ENCODE peak calls at places on chromosomes 7 and 10, in seven cellular contexts. Z, Q, N, B, F, T and V are unnamed samples.
A peak's percentile ranks its signal among the peaks of the same experiment; 100 is the strongest.

GRCh38 chr10:49601857-49602256 is 8.3 kb upstream of the SLC18A3 start:
- DNase-seq in Q (peak; percentile 9), T (no peak), F (no peak), N (no peak), B (no peak), Z (no peak), V (no peak)

GRCh38 chr10:75978213-75978612 is 546.8 kb downstream of the LRMDA start:
- DNase-seq in N (no peak), T (no peak), F (no peak), B (no peak), Z (no peak), Q (no peak), V (no peak)

GRCh38 chr10:122494173-122494820 is 32.9 kb downstream of the HTRA1 start:
- DNase-seq in T (no peak), Z (no peak), B (no peak), Q (no peak), F (no peak), N (no peak), V (no peak)

GRCh38 chr10:116723428-116724281 is 18.7 kb downstream of the HSPA12A start:
- DNase-seq in F (no peak), Z (no peak), N (peak; percentile 83), T (no peak), B (no peak), Q (no peak), V (peak; percentile 14)

GRCh38 chr7:79282051-79282694 is 171.3 kb downstream of the MAGI2 start:
- DNase-seq in B (no peak), N (no peak), Q (peak; percentile 86), Z (peak; percentile 16), T (peak; percentile 33), F (no peak), V (no peak)

GRCh38 chr10:122044045-122044661 is 55.2 kb downstream of the TACC2 start:
- DNase-seq in T (no peak), Q (peak; percentile 49), B (no peak), N (no peak), Z (peak; percentile 72), F (peak; percentile 43), V (no peak)

GRCh38 chr10:119090026-119090808 is 9.6 kb upstream of the EIF3A start:
- DNase-seq in F (no peak), Q (no peak), T (no peak), Z (no peak), B (no peak), N (peak; percentile 26), V (peak; percentile 89)

GRCh38 chr7:78695826-78696225 is 757.6 kb downstream of the MAGI2 start:
- DNase-seq in T (no peak), Q (no peak), B (no peak), Z (no peak), N (no peak), F (no peak), V (no peak)

GRCh38 chr10:63929826-63930467 is 408.7 kb downstream of the REEP3 start:
- DNase-seq in Z (no peak), Q (no peak), N (no peak), T (no peak), F (no peak), B (no peak), V (no peak)

GRCh38 chr10:86711957-86712708 is 43.8 kb downstream of the LDB3 start:
- DNase-seq in F (peak; percentile 52), Q (peak; percentile 25), N (peak; percentile 14), Z (peak; percentile 77), T (peak; percentile 92), B (peak; percentile 37), V (no peak)

GRCh38 chr10:103917326-103918052 is 495 bp downstream of the STN1 start:
- DNase-seq in B (no peak), F (peak; percentile 48), T (peak; percentile 43), N (no peak), Q (peak; percentile 46), Z (peak; percentile 54), V (no peak)

GRCh38 chr10:74930962-74931361 is 104.6 kb downstream of the KAT6B start:
- DNase-seq in B (no peak), N (no peak), T (no peak), F (no peak), Z (no peak), Q (no peak), V (no peak)

GRCh38 chr7:26397786-26398435 is 106.2 kb downstream of the SNX10 start:
- DNase-seq in Q (no peak), F (peak; percentile 22), B (no peak), Z (peak; percentile 67), N (no peak), T (peak; percentile 88), V (peak; percentile 21)

GRCh38 chr7:25759748-25760147 is 392.2 kb upstream of the NFE2L3 start:
- DNase-seq in T (no peak), Z (peak; percentile 13), N (no peak), Q (no peak), B (no peak), F (no peak), V (no peak)

GRCh38 chr7:135710417-135711138 is 17.4 kb downstream of the SLC13A4 start:
- DNase-seq in F (no peak), Z (peak; percentile 78), N (peak; percentile 6), Q (no peak), T (peak; percentile 46), B (no peak), V (no peak)

GRCh38 chr10:6108631-6109443 is 20.0 kb downstream of the RBM17 start:
- DNase-seq in B (no peak), Q (peak; percentile 61), T (peak; percentile 78), Z (peak; percentile 75), N (peak; percentile 64), F (no peak), V (peak; percentile 69)